ENCODE peak calls at places on chromosome 4, in four cellular contexts. G is stomach, O is A549, L is thyroid gland. Y is an unnamed sample.

GRCh38 chr4:142331132-142331531 is 515.0 kb downstream of the INPP4B start:
- DNase-seq in G (no peak), O (no peak), L (no peak), Y (no peak)

GRCh38 chr4:140151700-140152014 is 2.3 kb downstream of the MAML3 start:
- DNase-seq in G (peak; percentile 87), O (peak; percentile 94), L (peak; percentile 94), Y (peak; percentile 91)

GRCh38 chr4:184309241-184310170 is 91.8 kb upstream of the ENPP6 start:
- DNase-seq in G (no peak), O (no peak), L (no peak), Y (no peak)

GRCh38 chr4:87014284-87014782 is 79.5 kb downstream of the AFF1 start:
- DNase-seq in G (no peak), O (no peak), L (no peak), Y (no peak)

GRCh38 chr4:13907255-13907751 is 279.8 kb upstream of the BOD1L1 start:
- DNase-seq in G (no peak), O (peak; percentile 96), L (no peak), Y (no peak)

GRCh38 chr4:31613946-31614623 is 893.9 kb downstream of the PCDH7 start:
- DNase-seq in G (no peak), O (peak; percentile 12), L (no peak), Y (no peak)

GRCh38 chr4:84632092-84632491 is 49.2 kb downstream of the CDS1 start:
- DNase-seq in G (no peak), O (no peak), L (no peak), Y (no peak)

GRCh38 chr4:89906787-89907521 is 12.3 kb downstream of the MMRN1 start:
- DNase-seq in G (no peak), O (no peak), L (no peak), Y (no peak)

GRCh38 chr4:112379306-112379705 is 82.1 kb downstream of the ALPK1 start:
- DNase-seq in G (no peak), O (no peak), L (no peak), Y (peak; percentile 45)

GRCh38 chr4:105457997-105458396 is 15.9 kb downstream of the PPA2 start:
- DNase-seq in G (no peak), O (no peak), L (no peak), Y (no peak)

GRCh38 chr4:77959566-77960338 is 97.1 kb downstream of the MRPL1 start:
- DNase-seq in G (no peak), O (peak; percentile 65), L (no peak), Y (no peak)

GRCh38 chr4:148618856-148619255 is 176.6 kb upstream of the NR3C2 start:
- DNase-seq in G (no peak), O (no peak), L (no peak), Y (no peak)

GRCh38 chr4:98498774-98499173 is 159.6 kb downstream of the TSPAN5 start:
- DNase-seq in G (no peak), O (no peak), L (no peak), Y (no peak)

GRCh38 chr4:86876894-86877685 is 15.1 kb downstream of the C4orf36 start:
- DNase-seq in G (no peak), O (no peak), L (no peak), Y (no peak)

GRCh38 chr4:57249083-57249482 is 138.9 kb upstream of the IGFBP7 start:
- DNase-seq in G (no peak), O (no peak), L (no peak), Y (no peak)

GRCh38 chr4:183285886-183286285 is 34.2 kb downstream of the CLDN22 start:
- DNase-seq in G (no peak), O (no peak), L (no peak), Y (no peak)

GRCh38 chr4:25970241-25970675 is 56.2 kb downstream of the SMIM20 start:
- DNase-seq in G (no peak), O (no peak), L (no peak), Y (peak; percentile 33)

GRCh38 chr4:108828620-108829019 is 65.8 kb upstream of the ETNPPL start:
- DNase-seq in G (no peak), O (no peak), L (no peak), Y (no peak)

GRCh38 chr4:184408021-184408710 is 66.2 kb downstream of the IRF2 start:
- DNase-seq in G (no peak), O (no peak), L (no peak), Y (no peak)

GRCh38 chr4:108926058-108926457 is 163.2 kb upstream of the ETNPPL start:
- DNase-seq in G (no peak), O (no peak), L (no peak), Y (no peak)

GRCh38 chr4:139886798-139887197 is 221.2 kb downstream of the MGST2 start:
- DNase-seq in G (no peak), O (no peak), L (no peak), Y (no peak)

GRCh38 chr4:151422862-151423261 is 13.9 kb downstream of the FHIP1A start:
- DNase-seq in G (no peak), O (no peak), L (no peak), Y (no peak)
- H3K27ac ChIP-seq in G (no peak overlapping the region), O (no peak overlapping the region), L (no peak overlapping the region), Y (no peak overlapping the region)

GRCh38 chr4:94159790-94160189 is 47.9 kb upstream of the SMARCAD1 start:
- DNase-seq in G (no peak), O (no peak), L (no peak), Y (no peak)

GRCh38 chr4:94156816-94157215 is 50.8 kb upstream of the SMARCAD1 start:
- DNase-seq in G (no peak), O (no peak), L (no peak), Y (no peak)

GRCh38 chr4:94160774-94161173 is 46.9 kb upstream of the SMARCAD1 start:
- DNase-seq in G (no peak), O (no peak), L (no peak), Y (no peak)

DNA sequence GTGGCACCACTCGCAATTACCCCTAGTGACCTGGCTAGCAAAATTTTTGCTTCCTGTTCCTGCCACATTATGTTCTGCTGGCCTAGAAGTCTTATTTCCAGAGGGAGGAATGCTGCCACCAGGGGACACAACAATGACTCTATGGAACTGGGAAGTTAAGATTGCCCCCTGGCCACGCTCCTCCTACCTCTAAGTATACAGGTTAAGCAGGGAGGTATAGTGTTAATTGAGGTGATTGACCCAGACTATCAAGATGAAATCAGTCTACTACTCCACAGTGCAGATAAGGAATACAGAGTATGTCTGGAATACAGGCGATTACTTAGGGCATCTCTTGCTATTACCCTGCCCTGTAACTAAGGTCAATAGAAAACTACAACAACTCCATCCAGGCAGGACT is 48.8 kb upstream of the SMARCAD1 start:
- DNase-seq in G (no peak), O (no peak), L (no peak), Y (no peak)
- TF ChIP-seq POLR2A in G (no peak), O (no peak), L (no peak), Y (no peak)

GRCh38 chr4:182143086-182143821 is 99.9 kb upstream of the TENM3 start:
- DNase-seq in G (no peak), O (no peak), L (peak; percentile 20), Y (no peak)

GRCh38 chr4:182141046-182141445 is 102.2 kb upstream of the TENM3 start:
- DNase-seq in G (no peak), O (no peak), L (no peak), Y (no peak)

GRCh38 chr4:182143822-182144620 is 99.2 kb upstream of the TENM3 start:
- DNase-seq in G (no peak), O (peak; percentile 40), L (peak; percentile 52), Y (peak; percentile 28)

GRCh38 chr4:182141623-182142022 is 101.6 kb upstream of the TENM3 start:
- DNase-seq in G (no peak), O (no peak), L (no peak), Y (no peak)

DNA sequence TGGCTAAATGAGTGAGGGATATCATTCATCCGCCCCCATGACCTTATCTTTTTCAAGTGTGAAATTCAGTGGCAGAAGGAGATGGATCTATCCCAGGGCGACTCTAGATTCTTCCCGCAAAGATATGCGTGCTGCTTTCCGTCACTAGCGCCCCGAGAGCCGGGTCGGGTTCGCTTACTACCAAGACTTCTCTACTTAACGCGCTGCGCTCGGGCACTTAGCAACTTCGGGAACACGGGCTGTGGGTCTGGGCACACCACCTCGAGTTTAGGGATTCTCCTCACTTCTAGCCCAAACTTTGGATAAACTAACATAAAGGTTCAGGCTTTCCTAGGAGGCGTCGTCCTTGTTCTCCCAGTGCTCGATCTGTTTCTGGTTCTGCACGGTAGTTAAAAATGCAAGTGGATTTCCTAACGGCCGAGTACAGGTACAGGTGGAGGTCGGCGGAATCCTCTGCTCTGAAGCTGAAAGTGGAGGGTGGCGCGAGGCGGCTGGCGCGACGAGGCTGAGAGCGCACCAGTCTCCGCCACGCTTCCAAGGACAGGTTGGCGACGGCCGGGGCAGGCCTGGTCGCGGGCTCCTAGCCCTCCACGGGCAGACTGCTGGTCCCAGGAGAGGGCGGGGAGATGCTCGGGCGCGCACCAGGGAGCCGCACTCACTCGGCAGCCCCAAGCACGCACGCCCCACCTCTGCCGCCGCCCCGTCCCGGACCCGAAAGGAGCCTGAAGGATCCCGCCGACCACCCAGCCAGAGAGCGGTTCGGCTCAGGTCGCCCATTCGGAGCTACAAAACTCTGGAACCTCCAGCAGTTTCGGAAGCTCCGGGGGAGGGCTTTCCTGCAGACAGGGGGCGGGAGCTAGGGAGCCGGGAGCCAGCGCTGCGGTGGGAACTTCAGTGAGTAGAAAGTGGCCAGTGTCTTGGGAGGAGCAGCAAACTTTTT is 100.8 kb upstream of the TENM3 start:
- DNase-seq in G (no peak), O (no peak), L (peak; percentile 66), Y (no peak)
- H3K4me3 ChIP-seq in G (peak overlapping the region; percentile 83), O (peak overlapping the region; percentile 83), L (peak overlapping the region; percentile 5), Y (peak overlapping the region; percentile 19)

GRCh38 chr4:168888715-168889215 is 121.3 kb downstream of the CBR4 start:
- DNase-seq in G (no peak), O (no peak), L (no peak), Y (no peak)

GRCh38 chr4:168885416-168885815 is 124.6 kb downstream of the CBR4 start:
- DNase-seq in G (no peak), O (no peak), L (no peak), Y (no peak)

GRCh38 chr4:168887809-168888208 is 122.2 kb downstream of the CBR4 start:
- DNase-seq in G (no peak), O (no peak), L (no peak), Y (no peak)

GRCh38 chr4:168884251-168885124 is 125.6 kb downstream of the CBR4 start:
- DNase-seq in G (no peak), O (no peak), L (no peak), Y (no peak)

DNA sequence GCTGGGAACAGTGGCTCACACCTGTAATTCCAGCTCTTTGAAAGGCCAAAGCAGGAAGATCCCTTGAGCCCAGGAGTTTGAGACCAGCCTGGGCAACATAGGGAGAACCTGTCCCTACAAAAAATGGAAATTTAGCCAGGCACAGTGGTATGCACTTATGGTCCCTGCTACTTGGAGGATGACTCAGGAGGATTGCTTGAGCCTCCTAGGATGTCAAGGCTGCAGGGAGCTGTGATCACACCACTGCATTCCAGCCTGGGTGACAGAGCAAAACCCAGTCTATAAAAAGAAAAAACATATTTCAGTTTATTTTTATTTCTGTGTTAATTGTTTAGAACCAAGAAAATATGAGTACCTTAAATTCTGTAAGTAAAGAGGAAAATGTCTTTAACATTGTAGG is 123.7 kb downstream of the CBR4 start:
- DNase-seq in G (no peak), O (peak; percentile 25), L (no peak), Y (no peak)
- H3K27ac ChIP-seq in G (no peak overlapping the region), O (peak overlapping the region; percentile 29), L (peak overlapping the region; percentile 6), Y (no peak overlapping the region)

Y was measured in right lobe of liver.